ENCODE peak calls at places on chromosomes 12 and 14, in ten cellular contexts. P is KG1; R is activated T-cell treated with anti-CD3 and anti-CD28 coated beads, Interleukin-2, amount 50 U/mL, for 72 hours; C is Calu3; L is EL; A is activated T-helper 1 cell treated with anti-CD3 and anti-CD28 coated beads, Interleukin-12 subunit alpha, Interleukin-12 subunit beta, Interleukin-2, Interleukin-4 antibody, amounts not matched to agents 30 ng/mL and 10 ng/mL and 1 ng/mL, durations not matched to agents 14 hours and 24 hours and 36 hours; J is GM20000; W is stimulated activated CD8-positive, alpha-beta memory T cell treated with anti-CD3 and anti-CD28 coated beads, Interleukin-15, amount 100 ng/mL, for 24 hours; Q is SW 1271; H is left ventricle myocardium superior. K is an unnamed sample.

GRCh38 chr12:109931143-109931542 is 31.1 kb downstream of the TCHP start:
- DNase-seq in P (no peak), R (no peak), C (no peak), L (no peak), A (no peak), J (no peak), W (no peak), Q (no peak), H (no peak), K (no peak)

GRCh38 chr14:75198291-75198933 is 22.0 kb upstream of the TMED10 start:
- DNase-seq in P (no peak), R (no peak), C (no peak), L (no peak), A (no peak), J (no peak), W (no peak), Q (no peak), H (peak), K (no peak)

GRCh38 chr12:108846320-108846719 is 11.1 kb downstream of the SSH1 start:
- DNase-seq in P (no peak), R (no peak), C (no peak), L (no peak), A (no peak), J (no peak), W (no peak), Q (no peak), H (peak), K (no peak)

GRCh38 chr12:11978985-11979384 is 91.8 kb upstream of the BCL2L14 start:
- DNase-seq in P (no peak), R (no peak), C (no peak), L (peak), A (no peak), J (no peak), W (no peak), Q (no peak), H (no peak), K (no peak)

GRCh38 chr14:21498540-21499526 is 12.3 kb downstream of the METTL3 start:
- DNase-seq in P (no peak), R (peak), C (peak), L (peak), A (no peak), J (peak), W (no peak), Q (peak), H (no peak), K (peak)

GRCh38 chr12:69345742-69346141 is 2.4 kb upstream of the LYZ start:
- DNase-seq in P (no peak), R (no peak), C (no peak), L (no peak), A (no peak), J (no peak), W (no peak), Q (no peak), H (no peak), K (no peak)

GRCh38 chr12:126083931-126084330 is 1018.7 kb downstream of the AACS start:
- DNase-seq in P (no peak), R (no peak), C (no peak), L (no peak), A (no peak), J (no peak), W (no peak), Q (no peak), H (no peak), K (no peak)

GRCh38 chr12:89020689-89021088 is 331.6 kb downstream of the DUSP6 start:
- DNase-seq in P (no peak), R (no peak), C (no peak), L (no peak), A (no peak), J (no peak), W (no peak), Q (no peak), H (no peak), K (no peak)

GRCh38 chr12:89756638-89757321 is 48.1 kb upstream of the ATP2B1 start:
- DNase-seq in P (peak), R (peak), C (peak), L (peak), A (peak), J (peak), W (no peak), Q (peak), H (no peak), K (no peak)

K was measured in NCI-H2081 treated with DMSO at 0.1 percent for 48 hours.